ENCODE peak calls at places on chromosomes 4 and X, in seven cellular contexts. A, V, M, Y, F, Q and K are unnamed samples.

GRCh38 chr4:112968456-112969159 is 80.8 kb upstream of the ANK2 start:
- DNase-seq in A (no peak), Y (no peak), F (no peak), M (no peak), Q (no peak), V (no peak), K (no peak)

GRCh38 chrX:118315529-118315928 is 30.4 kb upstream of the WDR44 start:
- DNase-seq in M (no peak), V (no peak), F (no peak), Q (no peak), Y (no peak), A (no peak), K (no peak)

GRCh38 chrX:39731735-39732134 is 366.0 kb downstream of the BCOR start:
- DNase-seq in A (no peak), M (no peak), Q (no peak), F (no peak), Y (no peak), V (no peak), K (no peak)

GRCh38 chr4:53455766-53456165 is 78.3 kb downstream of the FIP1L1 start:
- DNase-seq in M (no peak), Q (peak; percentile 66), A (no peak), Y (no peak), V (no peak), F (no peak), K (no peak)

GRCh38 chr4:36281384-36282106 is at the start of gene DTHD1:
- DNase-seq in V (no peak), M (no peak), A (no peak), Q (no peak), Y (no peak), F (no peak), K (no peak)

GRCh38 chr4:38686682-38687081 is 22.7 kb downstream of the KLF3 start:
- DNase-seq in F (no peak), V (peak; percentile 78), A (no peak), Y (no peak), M (no peak), Q (no peak), K (no peak)

GRCh38 chr4:100166297-100167034 is 23.8 kb downstream of the DDIT4L start:
- DNase-seq in A (no peak), Q (no peak), V (no peak), M (no peak), Y (no peak), F (no peak), K (no peak)

GRCh38 chrX:110120025-110120424 is 117.1 kb downstream of the TMEM164 start:
- DNase-seq in F (no peak), A (no peak), M (no peak), Y (peak; percentile 11), Q (no peak), V (no peak), K (no peak)

GRCh38 chr4:173168396-173169177 is at the start of gene GALNT7:
- DNase-seq in Q (no peak), V (peak; percentile 92), A (peak; percentile 93), Y (peak; percentile 81), M (no peak), F (no peak), K (peak; percentile 92)

GRCh38 chr4:7761720-7762119 is 177.9 kb downstream of the AFAP1 start:
- DNase-seq in A (peak; percentile 87), M (no peak), V (peak; percentile 91), Y (peak; percentile 57), F (peak; percentile 32), Q (peak; percentile 49), K (peak; percentile 52)

GRCh38 chr4:186297013-186297645 is 31.1 kb downstream of the F11 start:
- DNase-seq in Y (peak; percentile 54), V (peak; percentile 73), A (peak; percentile 75), F (peak; percentile 56), Q (peak; percentile 32), M (no peak), K (peak; percentile 38)

GRCh38 chrX:39773923-39774803 is 323.6 kb downstream of the BCOR start:
- DNase-seq in V (no peak), Q (no peak), M (no peak), A (no peak), Y (no peak), F (no peak), K (peak; percentile 41)

GRCh38 chr4:151629097-151629783 is 131.6 kb downstream of the GATB start:
- DNase-seq in F (no peak), Q (no peak), V (no peak), M (no peak), Y (no peak), A (no peak), K (no peak)

GRCh38 chr4:95023110-95023509 is 265.4 kb downstream of the BMPR1B start:
- DNase-seq in F (no peak), A (no peak), M (no peak), V (no peak), Y (no peak), Q (no peak), K (no peak)

GRCh38 chr4:150032541-150032940 is 45.7 kb upstream of the DCLK2 start:
- DNase-seq in V (no peak), M (no peak), A (no peak), F (no peak), Y (no peak), Q (no peak), K (no peak)

GRCh38 chr4:78190078-78190477 is 133.0 kb downstream of the FRAS1 start:
- DNase-seq in F (no peak), Q (no peak), V (no peak), A (no peak), M (no peak), Y (no peak), K (no peak)

GRCh38 chr4:61380865-61381264 is 180.7 kb downstream of the ADGRL3 start:
- DNase-seq in Q (no peak), M (no peak), F (no peak), V (no peak), Y (no peak), A (peak; percentile 50), K (no peak)

GRCh38 chr4:148986951-148987350 is 544.7 kb upstream of the NR3C2 start:
- DNase-seq in A (no peak), Y (no peak), F (peak; percentile 38), M (no peak), V (no peak), Q (no peak), K (no peak)

GRCh38 chr4:5371415-5372190 is 320.3 kb downstream of the STK32B start:
- DNase-seq in A (no peak), M (no peak), V (no peak), F (no peak), Y (peak; percentile 81), Q (no peak), K (no peak)

GRCh38 chr4:80999943-81000342 is 30.6 kb upstream of the BMP3 start:
- DNase-seq in Y (no peak), F (no peak), M (no peak), A (no peak), Q (no peak), V (no peak), K (no peak)

GRCh38 chrX:40414335-40414734 is 166.4 kb upstream of the ATP6AP2 start:
- DNase-seq in A (no peak), Y (no peak), V (no peak), F (no peak), M (no peak), Q (no peak), K (no peak)

GRCh38 chrX:110003167-110004156 is 548 bp downstream of the TMEM164 start:
- DNase-seq in Y (no peak), F (no peak), V (peak; percentile 38), Q (no peak), A (peak; percentile 30), M (no peak), K (peak; percentile 31)

GRCh38 chr4:72348701-72349100 is 220.3 kb downstream of the ADAMTS3 start:
- DNase-seq in F (no peak), M (no peak), Q (no peak), A (no peak), V (no peak), Y (no peak), K (no peak)

GRCh38 chr4:44725861-44726820 is at the start of gene GNPDA2:
- DNase-seq in A (peak; percentile 88), V (peak; percentile 93), F (peak; percentile 78), Q (peak; percentile 85), M (peak; percentile 50), Y (peak; percentile 86), K (peak; percentile 94)
- TF ChIP-seq REST in A (no peak), V (no peak), F (no peak), Q (peak; percentile 40), M (peak; percentile 25), Y (no peak), K (no peak)

GRCh38 chrX:19673334-19674040 is 158.2 kb upstream of the MAP3K15 start:
- DNase-seq in F (peak; percentile 82), Y (peak; percentile 93), M (no peak), Q (peak; percentile 31), A (no peak), V (no peak), K (no peak)
- TF ChIP-seq REST in F (no peak), Y (no peak), M (no peak), Q (no peak), A (no peak), V (no peak), K (no peak)

GRCh38 chr4:3304831-3305609 is 12.2 kb downstream of the RGS12 start:
- DNase-seq in Y (no peak), M (no peak), F (no peak), V (peak; percentile 76), Q (no peak), A (no peak), K (no peak)
- TF ChIP-seq REST in Y (no peak), M (no peak), F (no peak), V (no peak), Q (no peak), A (no peak), K (no peak)

GRCh38 chr4:136457577-136457976 is 1074.7 kb downstream of the PCDH18 start:
- DNase-seq in F (no peak), M (no peak), Q (no peak), V (no peak), Y (no peak), A (no peak), K (no peak)
- TF ChIP-seq REST in F (no peak), M (no peak), Q (no peak), V (no peak), Y (no peak), A (no peak), K (no peak)

GRCh38 chr4:1359976-1360375 is 13.0 kb downstream of the UVSSA start:
- DNase-seq in M (no peak), V (no peak), Y (no peak), A (no peak), F (no peak), Q (no peak), K (no peak)

GRCh38 chr4:1357356-1358248 is 10.6 kb downstream of the UVSSA start:
- DNase-seq in F (no peak), V (no peak), A (no peak), M (no peak), Y (no peak), Q (no peak), K (no peak)

GRCh38 chr4:1358421-1359160 is 11.6 kb downstream of the UVSSA start:
- DNase-seq in F (no peak), Y (no peak), M (no peak), A (no peak), Q (no peak), V (no peak), K (no peak)

GRCh38 chr4:1360423-1361283 is 13.6 kb downstream of the UVSSA start:
- DNase-seq in F (no peak), Y (no peak), Q (peak; percentile 68), A (no peak), M (no peak), V (peak; percentile 61), K (no peak)

GRCh38 chr4:1359161-1359535 is 12.1 kb downstream of the UVSSA start:
- DNase-seq in F (no peak), Y (no peak), V (no peak), M (no peak), A (no peak), Q (no peak), K (no peak)
- TF ChIP-seq REST in F (no peak), Y (no peak), V (no peak), M (no peak), A (no peak), Q (no peak), K (no peak)

GRCh38 chr4:176150283-176150682 is 45.1 kb downstream of the SPATA4 start:
- DNase-seq in Y (peak; percentile 18), F (peak; percentile 23), V (peak; percentile 17), A (peak; percentile 13), M (no peak), Q (peak; percentile 5), K (no peak)
- TF ChIP-seq REST in Y (no peak), F (no peak), V (no peak), A (no peak), M (no peak), Q (no peak), K (no peak)